ENCODE peak calls at places on chromosomes 16 and 17, in five cellular contexts. Z is body of pancreas, V is astrocyte, R is colonic mucosa, K is uterus. F is an unnamed sample.

GRCh38 chr16:84737658-84738057 is 37.9 kb downstream of the USP10 start:
- DNase-seq in K (no peak), Z (peak; percentile 61), R (peak; percentile 89), V (no peak), F (no peak)

GRCh38 chr17:82981141-82981540 is 98.3 kb upstream of the METRNL start:
- DNase-seq in Z (no peak), R (no peak), K (no peak), V (no peak), F (no peak)

GRCh38 chr16:89581861-89582563 is 6.5 kb downstream of the CPNE7 start:
- DNase-seq in K (peak; percentile 46), Z (peak; percentile 42), R (peak; percentile 63), V (peak; percentile 62), F (no peak)

GRCh38 chr17:29193146-29193545 is 12.9 kb upstream of the MYO18A start:
- DNase-seq in Z (peak; percentile 15), R (no peak), K (no peak), V (no peak), F (no peak)

GRCh38 chr17:44979426-44980273 is 11.5 kb upstream of the C1QL1 start:
- DNase-seq in K (no peak), Z (peak; percentile 25), R (peak; percentile 39), V (no peak), F (no peak)

GRCh38 chr16:85185281-85185680 is 73.0 kb upstream of the CIBAR2 start:
- DNase-seq in V (no peak), K (no peak), Z (no peak), R (no peak), F (no peak)

GRCh38 chr16:25126820-25127232 is 15.3 kb downstream of the LCMT1 start:
- DNase-seq in R (peak; percentile 78), Z (peak; percentile 51), K (peak; percentile 50), V (peak; percentile 91), F (peak; percentile 12)

GRCh38 chr16:30028438-30029093 is 2.5 kb downstream of the TLCD3B start:
- DNase-seq in V (no peak), R (no peak), Z (no peak), K (no peak), F (peak; percentile 28)

GRCh38 chr16:59210955-59211541 is 476.9 kb upstream of the GOT2 start:
- DNase-seq in V (peak; percentile 97), K (no peak), Z (peak; percentile 5), R (no peak), F (no peak)

GRCh38 chr16:56625140-56625942 is at the start of gene MT1E:
- DNase-seq in R (peak; percentile 76), K (peak; percentile 75), V (peak; percentile 65), Z (peak; percentile 96), F (no peak)

GRCh38 chr16:75697571-75697970 is 3.7 kb downstream of the DUXB start:
- DNase-seq in K (no peak), V (no peak), R (no peak), Z (no peak), F (no peak)

GRCh38 chr16:1832831-1833454 is 5.9 kb downstream of the FAHD1 start:
- DNase-seq in Z (no peak), V (no peak), K (no peak), R (no peak), F (no peak)

GRCh38 chr17:44787271-44787940 is 28.6 kb downstream of the ADAM11 start:
- DNase-seq in V (no peak), K (no peak), Z (no peak), R (peak; percentile 9), F (no peak)

GRCh38 chr16:54931041-54931756 is 534 bp downstream of the IRX5 start:
- DNase-seq in K (no peak), Z (peak; percentile 30), R (no peak), V (peak; percentile 27), F (no peak)

GRCh38 chr16:86951831-86952598 is 365.2 kb downstream of the C16orf95 start:
- DNase-seq in Z (no peak), V (peak; percentile 99), K (no peak), R (no peak), F (no peak)

GRCh38 chr17:65022751-65023421 is 33.7 kb downstream of the GNA13 start:
- DNase-seq in V (peak; percentile 86), K (no peak), R (no peak), Z (no peak), F (no peak)

GRCh38 chr17:69477900-69478266 is 63.4 kb downstream of the MAP2K6 start:
- DNase-seq in V (no peak), K (no peak), Z (peak; percentile 24), R (no peak), F (no peak)

GRCh38 chr17:73592531-73592961 is 51.7 kb downstream of the SDK2 start:
- DNase-seq in K (no peak), V (no peak), Z (no peak), R (no peak), F (peak; percentile 23)

GRCh38 chr16:24943471-24943870 is 71.7 kb downstream of the ARHGAP17 start:
- DNase-seq in Z (no peak), R (no peak), V (no peak), K (no peak), F (no peak)

GRCh38 chr17:59355695-59356323 is 24.4 kb downstream of the YPEL2 start:
- DNase-seq in V (no peak), Z (no peak), R (no peak), K (no peak), F (no peak)
- H3K4me1 ChIP-seq in V (peaks cover 20% of the 10 kb centered on the region), Z (peaks cover 50% of the 10 kb centered on the region), R (no peaks in the 10 kb centered on the region), K (peaks cover 6% of the 10 kb centered on the region), F (peaks cover 59% of the 10 kb centered on the region)

DNA sequence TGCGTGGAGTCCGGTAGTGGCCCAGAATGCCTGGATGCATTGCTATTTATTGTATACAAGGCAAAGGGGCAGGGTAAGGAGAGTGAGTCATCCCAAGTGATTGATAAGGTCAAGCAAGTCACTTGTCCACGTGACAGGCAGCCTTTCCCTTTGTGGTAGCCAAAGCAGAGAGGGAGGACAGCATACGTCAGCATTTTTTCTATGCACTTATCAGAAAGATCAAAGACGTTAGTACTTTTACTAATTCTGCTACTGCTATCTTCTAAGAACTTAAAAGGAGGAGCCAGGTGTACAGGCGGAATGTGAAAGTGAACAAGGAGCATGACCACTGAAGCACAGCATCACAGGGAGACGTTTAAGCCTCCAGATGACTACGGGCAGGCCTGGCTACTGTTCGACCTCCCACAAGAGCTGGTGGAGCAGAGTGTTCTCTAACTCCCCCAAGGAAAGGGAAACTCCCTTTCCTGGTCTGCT is 47.9 kb upstream of the ARL4D start:
- DNase-seq in R (no peak), Z (no peak), K (no peak), V (no peak), F (no peak)
- H3K9me3 ChIP-seq in R (peaks cover 17% of the 10 kb centered on the region), Z (no peaks in the 10 kb centered on the region), K (peaks cover 16% of the 10 kb centered on the region), V (peaks cover 38% of the 10 kb centered on the region), F (peaks cover 23% of the 10 kb centered on the region)

GRCh38 chr16:19912445-19913305 is 28.0 kb upstream of the GPRC5B start:
- DNase-seq in R (no peak), V (peak; percentile 8), K (no peak), Z (no peak), F (no peak)
- H3K4me1 ChIP-seq in R (peaks cover 5% of the 10 kb centered on the region), V (no peaks in the 10 kb centered on the region), K (no peaks in the 10 kb centered on the region), Z (peaks cover 1% of the 10 kb centered on the region), F (no peaks in the 10 kb centered on the region)

GRCh38 chr16:48971571-48972071 is 310.0 kb downstream of the CBLN1 start:
- DNase-seq in V (no peak), K (peak; percentile 58), R (no peak), Z (no peak), F (no peak)
- H3K9me3 ChIP-seq in V (no peaks in the 10 kb centered on the region), K (no peaks in the 10 kb centered on the region), R (no peaks in the 10 kb centered on the region), Z (no peaks in the 10 kb centered on the region), F (no peaks in the 10 kb centered on the region)

DNA sequence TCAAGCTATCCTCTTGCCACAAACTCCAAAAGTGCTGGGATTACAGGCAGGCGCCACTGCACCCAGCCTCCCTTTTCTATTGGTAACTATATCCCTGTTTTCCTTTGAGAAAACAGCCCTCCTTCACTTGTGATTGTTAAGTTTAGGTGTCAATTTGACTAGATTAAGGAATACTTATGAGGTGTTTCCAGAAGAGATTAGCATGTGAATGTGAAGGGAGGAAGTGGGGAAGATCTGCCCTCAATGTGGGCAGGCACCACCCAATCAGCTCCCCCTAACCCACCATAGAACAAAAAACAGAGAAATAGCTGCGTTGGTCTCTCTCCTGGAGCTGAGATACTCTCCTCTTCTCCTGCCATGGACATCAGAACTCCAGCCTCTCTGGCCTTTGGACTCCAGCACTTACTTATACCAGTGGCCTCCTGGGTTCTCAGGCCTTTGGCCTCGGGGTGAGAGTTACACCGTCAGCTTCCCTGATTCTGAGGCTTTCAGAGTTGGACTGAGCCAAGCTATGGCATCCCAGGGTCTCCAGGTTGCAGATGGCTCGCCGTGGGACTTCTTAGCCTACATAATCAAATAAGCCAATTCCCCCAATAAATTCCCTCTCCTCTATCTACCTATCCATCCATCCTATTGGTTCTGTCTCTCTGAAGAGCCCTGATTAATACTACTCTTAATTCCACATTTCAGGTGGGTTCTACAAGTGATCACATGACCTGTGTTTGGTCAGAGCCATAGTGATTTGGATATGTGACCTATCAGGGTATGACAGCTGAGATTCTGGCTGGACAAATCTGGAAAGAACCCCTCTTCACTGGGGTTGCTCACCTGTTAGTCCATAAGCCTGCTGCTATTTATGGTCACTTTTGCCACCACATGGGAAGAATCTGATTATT is 12.0 kb upstream of the STAT3 start:
- DNase-seq in R (no peak), Z (no peak), K (no peak), V (no peak), F (no peak)
- H3K4me1 ChIP-seq in R (no peaks in the 10 kb centered on the region), Z (peaks cover 17% of the 10 kb centered on the region), K (no peaks in the 10 kb centered on the region), V (peaks cover 10% of the 10 kb centered on the region), F (peaks cover 20% of the 10 kb centered on the region)

DNA sequence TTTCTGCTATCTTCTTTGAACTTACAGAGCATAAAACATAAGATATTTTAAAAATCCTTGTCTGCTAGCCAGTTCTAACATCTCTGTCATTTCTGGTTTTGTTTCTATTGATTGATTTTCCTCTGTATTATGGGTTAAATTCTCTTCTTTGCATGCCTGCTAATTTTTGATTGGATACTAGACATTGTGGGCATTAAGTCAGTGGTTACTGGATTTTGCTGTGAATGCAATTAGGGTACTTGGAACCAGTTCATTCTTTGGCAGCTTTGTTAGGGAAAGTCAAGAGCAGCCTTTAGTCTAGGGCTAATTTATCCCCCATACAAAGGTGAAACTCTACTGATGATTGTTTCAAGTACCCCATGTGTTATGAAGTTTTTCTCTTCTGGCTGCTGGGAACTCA is 127.0 kb upstream of the NACA2 start:
- DNase-seq in V (no peak), K (no peak), R (no peak), Z (no peak), F (no peak)
- H3K9me3 ChIP-seq in V (no peaks in the 10 kb centered on the region), K (no peaks in the 10 kb centered on the region), R (no peaks in the 10 kb centered on the region), Z (no peaks in the 10 kb centered on the region), F (peaks cover 3% of the 10 kb centered on the region)

DNA sequence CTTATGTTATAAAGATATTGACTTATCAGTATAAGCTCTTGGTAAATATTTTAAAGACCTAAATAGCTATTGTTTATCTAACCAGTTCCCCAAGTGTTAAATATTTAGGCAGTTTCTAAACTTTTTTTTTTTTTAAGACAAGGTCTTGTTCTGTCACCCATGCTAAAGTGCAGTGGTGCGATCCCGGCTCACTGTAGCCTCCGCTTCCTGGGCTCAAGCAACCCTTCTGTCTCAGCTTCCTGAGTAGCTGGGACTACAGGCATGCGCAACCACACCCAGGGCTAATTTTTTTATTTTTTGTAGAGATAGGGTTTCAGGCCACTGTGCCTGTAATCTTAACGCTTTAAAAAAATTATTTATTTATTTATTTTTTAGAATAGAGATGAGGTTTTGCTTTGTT is 43.5 kb downstream of the SNX29 start:
- DNase-seq in K (no peak), V (no peak), Z (no peak), R (no peak), F (no peak)
- H3K4me1 ChIP-seq in K (no peaks in the 10 kb centered on the region), V (peaks cover 19% of the 10 kb centered on the region), Z (peaks cover 13% of the 10 kb centered on the region), R (no peaks in the 10 kb centered on the region), F (no peaks in the 10 kb centered on the region)